ENCODE peak calls at places on chromosome 10, in six cellular contexts. F is DND-41, N is NCI-H1092, W is GM04504, S is AG04449, E is ELF-1. Q is an unnamed sample.

GRCh38 chr10:1754506-1755177 is 17.3 kb upstream of the ADARB2 start:
- DNase-seq in F (no peak), N (no peak), E (peak; percentile 67), W (no peak), S (no peak), Q (no peak)

GRCh38 chr10:3467052-3467906 is 294.7 kb upstream of the PITRM1 start:
- DNase-seq in N (no peak), E (peak; percentile 83), W (peak; percentile 98), F (peak; percentile 37), S (peak; percentile 68), Q (no peak)

GRCh38 chr10:95988702-95989101 is 54.7 kb upstream of the CCNJ start:
- DNase-seq in N (no peak), E (no peak), S (no peak), W (no peak), F (no peak), Q (no peak)

GRCh38 chr10:79393221-79393923 is 46.1 kb downstream of the PPIF start:
- DNase-seq in F (no peak), E (no peak), N (no peak), W (no peak), S (no peak), Q (no peak)

GRCh38 chr10:119350529-119351001 is 143.2 kb downstream of the GRK5 start:
- DNase-seq in N (no peak), E (no peak), W (no peak), F (no peak), S (no peak), Q (no peak)

GRCh38 chr10:71819985-71820384 is 31.1 kb downstream of the PSAP start:
- DNase-seq in W (no peak), E (no peak), N (no peak), F (no peak), S (no peak), Q (no peak)

GRCh38 chr10:134205-134742 is 981 bp upstream of the ZMYND11 start:
- DNase-seq in W (no peak), N (no peak), F (peak; percentile 54), E (peak; percentile 45), S (no peak), Q (no peak)

GRCh38 chr10:112724404-112724991 is 225.5 kb upstream of the TCF7L2 start:
- DNase-seq in F (no peak), N (no peak), S (no peak), W (no peak), E (peak; percentile 23), Q (no peak)

GRCh38 chr10:37856881-37857286 is 526 bp downstream of the ZNF248 start:
- DNase-seq in S (no peak), W (no peak), E (no peak), N (peak; percentile 3), F (peak; percentile 44), Q (peak; percentile 3)

GRCh38 chr10:101575580-101576228 is 12.4 kb downstream of the POLL start:
- DNase-seq in S (no peak), W (no peak), F (no peak), N (no peak), E (no peak), Q (no peak)

GRCh38 chr10:6385683-6386082 is 183.0 kb downstream of the PFKFB3 start:
- DNase-seq in S (no peak), F (no peak), N (no peak), W (no peak), E (no peak), Q (no peak)

GRCh38 chr10:70186571-70186970 is 16.3 kb upstream of the SAR1A start:
- DNase-seq in S (no peak), N (no peak), E (no peak), W (no peak), F (no peak), Q (no peak)

GRCh38 chr10:118543714-118544400 is 51.6 kb downstream of the PRLHR start:
- DNase-seq in W (no peak), N (peak; percentile 23), S (no peak), F (peak; percentile 76), E (peak; percentile 74), Q (no peak)

GRCh38 chr10:97596101-97597055 is 6.9 kb downstream of the C10orf62 start:
- DNase-seq in E (peak; percentile 17), F (no peak), W (peak; percentile 49), N (no peak), S (peak; percentile 53), Q (no peak)

GRCh38 chr10:71596127-71596526 is 123.5 kb downstream of the C10orf105 start:
- DNase-seq in F (no peak), E (no peak), S (no peak), N (no peak), W (no peak), Q (no peak)

GRCh38 chr10:677750-678661 is 11.5 kb downstream of the DIP2C start:
- DNase-seq in N (no peak), S (no peak), F (no peak), E (no peak), W (no peak), Q (no peak)

Q was measured in stimulated activated CD8-positive, alpha-beta memory T cell treated with anti-CD3 and anti-CD28 coated beads, Interleukin-4, amount 100 ng/mL, for 4 hours.